ENCODE peak calls at places on chromosomes 16 and 17, in nine cellular contexts. C is ovary, J is adrenal gland, H is heart left ventricle, K is breast epithelium, Y is esophagus squamous epithelium, O is stomach, V is prostate gland, N is esophagus muscularis mucosa. A is an unnamed sample.

GRCh38 chr16:67456383-67457140 is 24.4 kb downstream of the ATP6V0D1 start:
- DNase-seq in K (no peak), J (peak), N (no peak), C (peak), H (peak), O (peak), Y (no peak), V (peak), A (no peak)

GRCh38 chr17:2023692-2024571 is 1.2 kb downstream of the RTN4RL1 start:
- DNase-seq in N (no peak), K (peak), J (peak), C (peak), H (no peak), Y (no peak), O (no peak), V (no peak), A (peak)

GRCh38 chr17:1931759-1932579 is 93.2 kb downstream of the RTN4RL1 start:
- DNase-seq in H (peak), N (no peak), O (peak), Y (no peak), J (no peak), C (peak), V (peak), K (peak), A (no peak)

GRCh38 chr17:35312790-35313711 is 60.4 kb downstream of the SLFN11 start:
- DNase-seq in K (no peak), C (peak), H (peak), N (no peak), J (peak), V (peak), Y (no peak), O (peak), A (peak)

GRCh38 chr17:32909787-32910369 is 18.1 kb upstream of the TMEM98 start:
- DNase-seq in J (peak), K (peak), N (peak), Y (no peak), V (peak), H (no peak), C (peak), O (peak), A (peak)

GRCh38 chr16:88284626-88285513 is 97.9 kb upstream of the ZNF469 start:
- DNase-seq in O (no peak), Y (no peak), J (no peak), N (no peak), C (no peak), K (no peak), H (peak), V (no peak), A (no peak)

GRCh38 chr17:78759203-78759968 is 22.7 kb downstream of the CYTH1 start:
- DNase-seq in V (peak), K (peak), Y (no peak), H (peak), N (no peak), C (peak), J (no peak), O (peak), A (no peak)

GRCh38 chr17:71919896-71920295 is 200.9 kb upstream of the SOX9 start:
- DNase-seq in N (no peak), O (no peak), V (no peak), C (no peak), J (no peak), Y (no peak), H (no peak), K (no peak), A (no peak)

GRCh38 chr17:79947351-79948031 is 88.2 kb downstream of the TBC1D16 start:
- DNase-seq in O (no peak), V (no peak), N (no peak), J (peak), C (peak), H (peak), Y (no peak), K (peak), A (no peak)

GRCh38 chr17:63768433-63768832 is 5.0 kb downstream of the CCDC47 start:
- DNase-seq in C (no peak), N (no peak), Y (no peak), V (no peak), H (no peak), J (no peak), O (no peak), K (no peak), A (no peak)

GRCh38 chr16:14325921-14326401 is 254.8 kb downstream of the MRTFB start:
- DNase-seq in O (no peak), Y (no peak), N (no peak), J (peak), C (no peak), K (no peak), H (no peak), V (no peak), A (no peak)

GRCh38 chr17:56499799-56500388 is 93.6 kb upstream of the NOG start:
- DNase-seq in H (no peak), J (no peak), Y (no peak), V (no peak), K (no peak), O (no peak), C (no peak), N (no peak), A (peak)

GRCh38 chr16:29806641-29807425 is 504 bp downstream of the MAZ start:
- DNase-seq in C (peak), K (no peak), J (peak), H (peak), Y (no peak), O (peak), V (peak), N (no peak), A (no peak)

GRCh38 chr17:71460943-71461342 is 659.9 kb upstream of the SOX9 start:
- DNase-seq in K (no peak), V (no peak), Y (no peak), H (no peak), O (peak), C (no peak), J (peak), N (no peak), A (peak)

GRCh38 chr16:10618710-10619209 is 38.4 kb upstream of the EMP2 start:
- DNase-seq in O (no peak), V (peak), K (no peak), Y (no peak), N (no peak), H (no peak), C (no peak), J (no peak), A (no peak)

GRCh38 chr16:89583197-89583894 is 7.8 kb downstream of the CPNE7 start:
- DNase-seq in Y (no peak), V (no peak), N (no peak), K (no peak), H (no peak), J (no peak), C (no peak), O (no peak), A (no peak)

GRCh38 chr17:1423456-1424135 is 23.6 kb upstream of the YWHAE start:
- DNase-seq in J (no peak), K (no peak), N (no peak), O (no peak), C (no peak), H (no peak), Y (no peak), V (no peak), A (no peak)

GRCh38 chr16:78742501-78743283 is 643.2 kb downstream of the WWOX start:
- DNase-seq in N (no peak), O (peak), H (no peak), C (no peak), K (no peak), J (peak), V (no peak), Y (no peak), A (peak)

GRCh38 chr16:3101841-3102470 is 2.9 kb upstream of the ZSCAN10 start:
- DNase-seq in V (no peak), H (no peak), N (no peak), K (no peak), Y (no peak), O (no peak), J (peak), C (no peak), A (no peak)
- TF ChIP-seq POLR2A in V (no peak), H (no peak), N (no peak), K (no peak), Y (no peak), O (no peak), J (no peak), C (no peak), A (no peak)

DNA sequence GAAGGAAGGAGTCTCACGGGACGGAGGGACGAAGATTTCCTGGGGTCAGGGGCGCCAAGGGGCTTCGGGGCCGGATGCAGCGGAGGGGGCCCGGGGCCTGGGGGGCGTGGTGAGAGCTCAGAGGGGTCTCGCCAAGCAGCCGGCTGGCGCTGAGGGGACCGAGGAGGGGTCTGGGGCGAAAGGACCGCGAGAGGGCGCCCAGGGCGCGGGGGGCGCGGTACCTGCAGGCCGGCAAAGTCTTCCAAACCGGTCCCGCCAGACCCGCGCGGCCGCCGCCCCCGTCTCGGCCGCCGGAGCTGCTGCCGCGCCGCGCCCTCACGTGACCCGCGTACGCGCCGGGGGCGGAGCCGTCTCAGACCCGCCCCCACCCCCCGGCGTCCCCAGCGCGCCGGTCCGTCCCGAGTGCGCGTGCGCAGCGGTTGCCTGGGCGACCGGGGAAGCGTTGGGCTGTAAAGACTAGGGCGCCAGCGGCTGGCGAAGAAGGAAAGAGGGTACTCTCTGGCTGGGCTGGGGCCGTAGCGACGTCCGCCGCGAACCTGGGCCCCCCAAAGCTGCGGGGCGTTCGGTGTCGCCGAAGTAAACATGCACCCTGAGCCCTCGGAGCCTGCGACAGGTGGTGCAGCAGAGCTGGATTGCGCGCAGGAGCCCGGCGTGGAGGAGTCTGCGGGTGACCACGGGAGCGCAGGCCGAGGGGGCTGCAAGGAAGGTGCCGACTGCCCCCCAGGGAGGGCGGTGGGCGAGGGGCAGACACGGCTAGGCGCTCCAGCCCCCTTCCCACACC is at the start of the genes DNAAF1 and HSDL1:
- DNase-seq in Y (peak), N (peak), O (peak), H (peak), J (peak), K (peak), C (peak), V (peak), A (peak)
- TF ChIP-seq POLR2A in Y (peak), N (no peak), O (no peak), H (peak), J (peak), K (no peak), C (peak), V (peak), A (peak)

DNA sequence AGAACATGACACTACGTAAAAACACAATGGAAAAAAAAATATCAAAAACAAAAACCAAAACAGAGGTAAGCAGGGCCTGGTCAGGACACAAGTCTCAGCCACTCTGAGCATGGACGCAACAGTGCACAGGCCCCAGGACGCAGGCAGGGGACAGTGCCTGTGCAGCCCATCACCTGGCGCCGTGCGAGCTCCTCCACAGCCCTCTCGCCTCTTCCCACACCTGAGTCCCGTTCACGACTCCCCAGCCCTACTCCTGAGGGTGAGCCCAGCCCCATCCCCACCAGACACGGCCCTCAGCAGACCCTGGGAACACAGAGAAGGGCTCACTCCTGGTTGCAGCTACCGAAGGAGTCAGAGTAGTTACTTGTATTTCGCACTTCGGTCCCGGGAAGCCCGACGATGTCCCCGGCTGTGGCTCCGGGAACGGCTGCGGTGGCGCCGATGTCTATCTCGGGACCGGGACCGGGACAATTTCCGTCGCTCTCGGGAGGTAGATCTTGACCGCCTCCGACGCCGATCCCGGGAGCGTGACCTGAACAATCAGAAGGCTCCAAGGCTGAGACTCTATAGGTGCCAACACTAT is 9.4 kb downstream of the HBQ1 start:
- DNase-seq in O (no peak), H (no peak), K (no peak), C (no peak), V (no peak), J (no peak), Y (no peak), N (no peak), A (no peak)
- TF ChIP-seq POLR2A in O (no peak), H (no peak), K (no peak), C (no peak), V (no peak), J (no peak), Y (no peak), N (no peak), A (no peak)

DNA sequence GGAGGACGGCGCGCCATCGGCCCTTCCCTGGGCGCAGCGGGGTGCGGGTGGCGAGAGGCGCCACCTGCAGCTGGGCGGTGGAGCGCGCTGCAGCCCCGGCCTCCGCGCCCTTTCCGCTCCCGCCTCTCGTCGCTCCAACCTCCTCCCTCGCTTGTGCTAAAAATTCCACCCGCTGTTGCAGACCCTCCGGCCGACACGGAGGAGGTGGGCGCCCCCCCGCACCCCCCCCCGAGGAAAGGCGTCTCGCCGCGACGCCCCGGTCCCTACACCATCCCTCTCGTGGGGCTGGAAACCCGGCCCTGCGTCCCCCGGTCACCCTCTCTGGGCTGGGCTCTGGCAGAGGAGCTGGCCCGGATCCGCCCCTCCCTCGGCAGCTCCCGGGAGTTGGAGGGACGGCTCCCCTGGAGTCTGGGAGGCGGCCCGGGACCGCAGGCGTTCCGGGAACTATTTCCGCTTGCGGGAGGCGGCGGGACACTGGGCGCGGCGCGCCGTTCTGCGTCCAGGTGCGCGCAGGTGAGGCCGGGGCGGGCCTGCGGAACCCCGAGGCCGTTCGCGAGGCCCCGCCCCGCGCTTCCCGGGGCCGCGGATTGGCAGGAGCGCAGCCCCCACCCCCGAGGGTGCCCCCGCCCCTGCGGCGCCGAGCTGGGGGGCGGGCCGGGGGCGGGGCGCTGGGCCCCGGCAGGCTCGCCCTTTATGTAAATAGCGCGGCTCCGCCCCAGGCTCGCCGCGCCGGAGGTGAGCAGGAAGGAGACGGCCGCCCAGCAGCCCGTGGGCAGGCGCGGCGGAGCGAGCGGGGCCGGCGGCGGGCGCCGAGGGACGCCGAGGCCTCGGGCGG is at the start of gene LLGL2:
- DNase-seq in Y (peak), N (no peak), H (peak), K (peak), C (peak), V (peak), O (peak), J (peak), A (no peak)
- TF ChIP-seq POLR2A in Y (peak), N (no peak), H (no peak), K (no peak), C (peak), V (peak), O (no peak), J (peak), A (no peak)

A was measured in tibial nerve.